ENCODE peak calls at places on chromosomes 16 and 17, in six cellular contexts. J, K, U, I, R and D are unnamed samples.

GRCh38 chr17:1109606-1110523 is 69.9 kb downstream of the ABR start:
- DNase-seq in J (no peak), K (peak; percentile 51), U (peak; percentile 65), I (no peak), R (peak; percentile 61), D (no peak)

GRCh38 chr16:79850348-79850747 is 249.8 kb upstream of the MAF start:
- DNase-seq in J (no peak), K (no peak), U (no peak), I (no peak), R (no peak), D (no peak)

GRCh38 chr17:80845121-80845862 is 146.3 kb upstream of the CHMP6 start:
- DNase-seq in J (no peak), K (no peak), U (no peak), I (no peak), R (no peak), D (no peak)

GRCh38 chr16:522320-523096 is 5.0 kb upstream of the CAPN15 start:
- DNase-seq in J (no peak), K (no peak), U (no peak), I (no peak), R (no peak), D (no peak)

GRCh38 chr17:82366749-82367148 is 4.8 kb upstream of the UTS2R start:
- DNase-seq in J (no peak), K (no peak), U (no peak), I (no peak), R (no peak), D (no peak)

GRCh38 chr17:50153650-50154575 is 3.4 kb upstream of the PPP1R9B start:
- DNase-seq in J (no peak), K (peak; percentile 77), U (no peak), I (no peak), R (no peak), D (no peak)

GRCh38 chr16:56111100-56111499 is 80.2 kb upstream of the GNAO1 start:
- DNase-seq in J (no peak), K (no peak), U (no peak), I (no peak), R (no peak), D (no peak)

GRCh38 chr17:49976163-49976827 is 7.3 kb downstream of the DLX4 start:
- DNase-seq in J (no peak), K (no peak), U (no peak), I (no peak), R (no peak), D (no peak)

GRCh38 chr17:42849451-42850157 is 1.4 kb upstream of the AOC3 start:
- DNase-seq in J (no peak), K (no peak), U (no peak), I (no peak), R (no peak), D (no peak)

GRCh38 chr17:30220414-30220813 is 15.1 kb downstream of the SLC6A4 start:
- DNase-seq in J (no peak), K (no peak), U (no peak), I (no peak), R (no peak), D (no peak)

GRCh38 chr17:40284085-40284713 is 3.5 kb upstream of the CDC6 start:
- DNase-seq in J (peak; percentile 78), K (no peak), U (no peak), I (no peak), R (no peak), D (no peak)

GRCh38 chr16:83312015-83312734 is 495.6 kb upstream of the HSBP1 start:
- DNase-seq in J (no peak), K (no peak), U (no peak), I (no peak), R (no peak), D (no peak)

GRCh38 chr17:47810200-47810821 is 11.3 kb downstream of the OSBPL7 start:
- DNase-seq in J (peak; percentile 92), K (no peak), U (peak; percentile 55), I (no peak), R (peak; percentile 28), D (peak; percentile 36)

GRCh38 chr17:2735896-2736295 is 13.6 kb downstream of the CCDC92B start:
- DNase-seq in J (no peak), K (no peak), U (no peak), I (no peak), R (no peak), D (no peak)

GRCh38 chr16:31099860-31100638 is 5.5 kb upstream of the VKORC1 start:
- DNase-seq in J (peak; percentile 77), K (no peak), U (no peak), I (no peak), R (no peak), D (no peak)

GRCh38 chr16:1749152-1750117 is 21.9 kb downstream of the NME3 start:
- DNase-seq in J (peak; percentile 67), K (no peak), U (no peak), I (no peak), R (no peak), D (no peak)

GRCh38 chr17:76076100-76076764 is 1.7 kb downstream of the GALR2 start:
- DNase-seq in J (no peak), K (no peak), U (peak; percentile 38), I (no peak), R (no peak), D (no peak)

GRCh38 chr16:4052096-4052495 is 64.1 kb downstream of the ADCY9 start:
- DNase-seq in J (no peak), K (no peak), U (no peak), I (no peak), R (no peak), D (no peak)

GRCh38 chr17:45149669-45150603 is 1.7 kb downstream of the HEXIM1 start:
- DNase-seq in J (peak; percentile 73), K (peak; percentile 70), U (peak; percentile 48), I (peak; percentile 22), R (peak; percentile 76), D (no peak)

GRCh38 chr16:62585041-62585545 is 548.9 kb upstream of the CDH8 start:
- DNase-seq in J (no peak), K (no peak), U (no peak), I (no peak), R (no peak), D (no peak)

GRCh38 chr16:23060458-23061320 is 88.6 kb downstream of the USP31 start:
- DNase-seq in J (peak; percentile 85), K (peak; percentile 53), U (peak; percentile 78), I (peak; percentile 33), R (peak; percentile 75), D (peak; percentile 47)

GRCh38 chr16:12580809-12581208 is 222.9 kb downstream of the CPPED1 start:
- DNase-seq in J (no peak), K (no peak), U (no peak), I (no peak), R (no peak), D (no peak)

GRCh38 chr17:41849251-41849990 is 11.8 kb downstream of the KLHL10 start:
- DNase-seq in J (no peak), K (no peak), U (no peak), I (no peak), R (no peak), D (no peak)

GRCh38 chr17:43369986-43370385 is 28.8 kb upstream of the ARL4D start:
- DNase-seq in J (no peak), K (no peak), U (no peak), I (no peak), R (no peak), D (no peak)

GRCh38 chr17:53724726-53725125 is 98.0 kb upstream of the KIF2B start:
- DNase-seq in J (no peak), K (no peak), U (no peak), I (no peak), R (no peak), D (no peak)
- TF ChIP-seq CTCF in J (no peak), K (no peak), U (no peak), I (no peak), R (no peak), D (no peak)

DNA sequence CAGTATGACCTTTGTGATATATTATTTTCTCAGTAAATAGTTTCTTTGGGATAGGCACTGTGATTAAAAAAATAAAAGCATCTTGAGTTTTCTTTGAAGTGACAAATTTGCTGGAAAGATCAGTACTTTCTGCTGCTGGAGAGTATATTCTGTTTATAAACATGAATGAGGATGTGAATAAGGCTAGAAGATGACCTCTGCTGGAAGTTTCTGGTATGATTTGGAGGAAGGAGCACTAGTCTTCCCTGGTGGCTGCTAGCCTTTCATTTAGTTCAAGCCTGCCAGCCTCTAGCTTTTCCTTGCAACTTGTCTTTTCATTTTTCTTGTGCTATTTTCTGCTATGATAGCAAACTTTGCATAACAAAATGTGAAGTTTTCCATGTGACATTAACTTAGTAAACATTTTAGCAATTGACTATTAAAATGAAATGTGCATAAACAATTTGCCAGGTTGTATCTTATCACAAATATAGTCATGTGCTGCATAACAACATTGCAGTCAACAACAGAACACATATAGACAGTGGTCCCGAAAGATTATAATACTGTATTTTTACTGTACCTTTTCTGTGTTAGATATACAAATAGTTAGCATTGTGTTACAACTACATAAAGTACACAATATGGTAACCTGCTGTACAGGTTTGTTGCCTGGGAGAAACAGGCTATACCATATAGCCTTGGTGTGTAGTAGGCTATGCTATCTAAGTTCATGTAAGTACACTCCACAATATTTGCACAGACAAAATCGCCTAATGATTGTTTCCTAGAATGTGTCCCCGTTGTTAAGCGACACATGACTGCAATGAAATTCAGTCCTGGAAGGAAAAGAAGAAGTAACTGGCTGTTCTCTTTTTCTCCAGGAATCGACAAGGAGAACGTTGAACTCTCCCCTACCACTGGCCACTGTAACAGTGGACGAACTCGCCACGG is 18.1 kb upstream of the RAB11FIP4 start:
- DNase-seq in J (peak; percentile 81), K (no peak), U (no peak), I (no peak), R (no peak), D (peak; percentile 23)
- TF ChIP-seq CTCF in J (peak; percentile 64), K (peak; percentile 42), U (no peak), I (peak; percentile 83), R (peak; percentile 71), D (peak; percentile 77)

GRCh38 chr17:59696682-59697277 is 10.4 kb downstream of the PTRH2 start:
- DNase-seq in J (no peak), K (no peak), U (no peak), I (no peak), R (no peak), D (no peak)

GRCh38 chr17:59699218-59699617 is 8.0 kb downstream of the PTRH2 start:
- DNase-seq in J (no peak), K (no peak), U (no peak), I (no peak), R (no peak), D (no peak)

GRCh38 chr17:59698143-59698542 is 9.1 kb downstream of the PTRH2 start:
- DNase-seq in J (no peak), K (no peak), U (no peak), I (no peak), R (no peak), D (no peak)

GRCh38 chr17:59702304-59702703 is 4.9 kb downstream of the PTRH2 start:
- DNase-seq in J (no peak), K (no peak), U (no peak), I (no peak), R (no peak), D (no peak)

DNA sequence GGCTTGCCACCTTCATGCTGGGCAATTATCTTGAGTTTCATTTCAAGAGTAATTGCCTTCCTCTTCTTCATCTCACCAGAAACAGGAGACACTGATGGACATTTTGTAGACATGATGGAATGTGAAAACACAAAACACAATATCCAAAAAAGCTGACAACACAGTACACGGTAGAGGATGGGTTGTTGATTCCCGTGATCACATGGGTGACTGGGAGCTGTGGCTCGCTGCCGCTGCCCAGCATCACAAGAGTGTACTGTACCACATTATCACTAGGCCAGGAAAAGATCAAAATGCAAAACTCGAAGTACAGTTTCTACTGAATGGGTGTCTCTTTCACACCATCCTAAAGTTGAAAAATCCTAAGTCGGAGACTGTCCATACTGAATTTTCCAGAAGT is 7.4 kb downstream of the PTRH2 start:
- DNase-seq in J (no peak), K (no peak), U (no peak), I (no peak), R (no peak), D (no peak)
- TF ChIP-seq CTCF in J (no peak), K (no peak), U (no peak), I (no peak), R (no peak), D (no peak)

GRCh38 chr16:15643453-15644305 is 725 bp upstream of the MARF1 start:
- DNase-seq in J (peak; percentile 75), K (no peak), U (no peak), I (no peak), R (peak; percentile 69), D (peak; percentile 23)
- TF ChIP-seq CTCF in J (peak; percentile 58), K (peak; percentile 54), U (no peak), I (peak; percentile 56), R (peak; percentile 56), D (peak; percentile 55)